ENCODE peak calls at places on chromosomes 12 and 14, in eight cellular contexts. R is left ventricle myocardium inferior, Y is heart left ventricle, N is NB4, W is IMR-90, A is coronary artery, F is body of pancreas, J is testis. S is an unnamed sample.

GRCh38 chr14:47302121-47302520 is 373.3 kb downstream of the MDGA2 start:
- DNase-seq in R (no peak), Y (no peak), N (no peak), W (no peak), A (no peak), F (no peak), J (no peak), S (no peak)

GRCh38 chr14:102739190-102739469 is 38.1 kb upstream of the TRAF3 start:
- DNase-seq in R (no peak), Y (no peak), N (no peak), W (no peak), A (no peak), F (no peak), J (no peak), S (no peak)

GRCh38 chr14:103563089-103563620 is 395 bp downstream of the COA8 start:
- DNase-seq in R (no peak), Y (peak), N (no peak), W (no peak), A (no peak), F (no peak), J (peak), S (peak)

GRCh38 chr12:121255433-121255832 is 41.1 kb downstream of the CAMKK2 start:
- DNase-seq in R (no peak), Y (no peak), N (no peak), W (no peak), A (no peak), F (no peak), J (no peak), S (no peak)

GRCh38 chr12:59491877-59492276 is 104.0 kb upstream of the SLC16A7 start:
- DNase-seq in R (no peak), Y (no peak), N (peak), W (no peak), A (no peak), F (no peak), J (no peak), S (no peak)

GRCh38 chr14:57400556-57401494 is 10.4 kb downstream of the NAA30 start:
- DNase-seq in R (no peak), Y (no peak), N (no peak), W (no peak), A (no peak), F (no peak), J (no peak), S (no peak)

GRCh38 chr14:61280526-61281185 is 482 bp downstream of the TMEM30B start:
- DNase-seq in R (peak), Y (peak), N (no peak), W (peak), A (no peak), F (peak), J (peak), S (no peak)

GRCh38 chr12:46664771-46665287 is 161.0 kb downstream of the SLC38A4 start:
- DNase-seq in R (no peak), Y (no peak), N (peak), W (peak), A (no peak), F (no peak), J (no peak), S (peak)

GRCh38 chr14:99819514-99819913 is 26.3 kb downstream of the EML1 start:
- DNase-seq in R (no peak), Y (no peak), N (no peak), W (no peak), A (no peak), F (no peak), J (no peak), S (no peak)

GRCh38 chr14:51682411-51682810 is 30.7 kb downstream of the FRMD6 start:
- DNase-seq in R (no peak), Y (no peak), N (no peak), W (peak), A (no peak), F (no peak), J (no peak), S (no peak)

GRCh38 chr12:45050751-45051489 is at the start of gene DBX2:
- DNase-seq in R (no peak), Y (no peak), N (no peak), W (no peak), A (no peak), F (no peak), J (peak), S (no peak)

GRCh38 chr14:97442363-97442762 is 645.2 kb downstream of the VRK1 start:
- DNase-seq in R (no peak), Y (no peak), N (no peak), W (no peak), A (no peak), F (no peak), J (no peak), S (no peak)

GRCh38 chr14:101251812-101252442 is 309.4 kb upstream of the DIO3 start:
- DNase-seq in R (no peak), Y (no peak), N (no peak), W (no peak), A (peak), F (no peak), J (no peak), S (no peak)

GRCh38 chr12:34296143-34297041 is 274.1 kb downstream of the ALG10 start:
- DNase-seq in R (peak), Y (peak), N (no peak), W (no peak), A (peak), F (no peak), J (peak), S (no peak)

GRCh38 chr14:104237651-104238423 is 99.5 kb downstream of the KIF26A start:
- DNase-seq in R (no peak), Y (no peak), N (no peak), W (no peak), A (peak), F (no peak), J (no peak), S (no peak)

GRCh38 chr12:31682136-31682962 is 22.9 kb downstream of the ETFBKMT start:
- DNase-seq in R (peak), Y (peak), N (peak), W (peak), A (no peak), F (peak), J (peak), S (peak)

GRCh38 chr12:87756721-87757120 is 272.5 kb downstream of the C12orf50 start:
- DNase-seq in R (no peak), Y (no peak), N (peak), W (peak), A (no peak), F (no peak), J (no peak), S (no peak)

GRCh38 chr12:110546339-110546738 is 36.8 kb downstream of the PPTC7 start:
- DNase-seq in R (no peak), Y (no peak), N (peak), W (peak), A (no peak), F (no peak), J (no peak), S (no peak)

GRCh38 chr14:34489324-34489723 is 27.3 kb upstream of the SPTSSA start:
- DNase-seq in R (no peak), Y (no peak), N (no peak), W (peak), A (no peak), F (no peak), J (no peak), S (no peak)

GRCh38 chr12:42981379-42981778 is 391.8 kb upstream of the PRICKLE1 start:
- DNase-seq in R (no peak), Y (no peak), N (no peak), W (peak), A (no peak), F (no peak), J (no peak), S (no peak)

GRCh38 chr12:126114420-126114819 is 1049.2 kb downstream of the AACS start:
- DNase-seq in R (no peak), Y (no peak), N (no peak), W (no peak), A (no peak), F (no peak), J (no peak), S (peak)

GRCh38 chr14:65223636-65224035 is 121.3 kb upstream of the MAX start:
- DNase-seq in R (no peak), Y (no peak), N (no peak), W (no peak), A (no peak), F (no peak), J (no peak), S (no peak)

GRCh38 chr14:53603994-53604393 is 352.6 kb downstream of the BMP4 start:
- DNase-seq in R (no peak), Y (no peak), N (no peak), W (no peak), A (no peak), F (no peak), J (no peak), S (no peak)

GRCh38 chr12:54723653-54724256 is 75.6 kb upstream of the DCD start:
- DNase-seq in R (no peak), Y (no peak), N (peak), W (peak), A (no peak), F (no peak), J (no peak), S (no peak)

GRCh38 chr12:110931315-110931728 is 10.9 kb upstream of the MYL2 start:
- DNase-seq in R (peak), Y (peak), N (no peak), W (no peak), A (peak), F (no peak), J (no peak), S (no peak)

GRCh38 chr14:39374846-39375245 is 57.4 kb downstream of the FBXO33 start:
- DNase-seq in R (no peak), Y (no peak), N (no peak), W (peak), A (no peak), F (no peak), J (no peak), S (no peak)

GRCh38 chr14:36996133-36996856 is 176.1 kb downstream of the SLC25A21 start:
- DNase-seq in R (no peak), Y (no peak), N (no peak), W (peak), A (no peak), F (no peak), J (peak), S (no peak)

GRCh38 chr12:125610292-125610691 is 545.1 kb downstream of the AACS start:
- DNase-seq in R (no peak), Y (no peak), N (no peak), W (no peak), A (no peak), F (no peak), J (no peak), S (no peak)

GRCh38 chr14:45249847-45250575 is 3.0 kb downstream of the MIS18BP1 start:
- DNase-seq in R (no peak), Y (no peak), N (peak), W (peak), A (no peak), F (no peak), J (peak), S (no peak)

GRCh38 chr14:23608454-23608853 is 27.7 kb upstream of the DHRS2 start:
- DNase-seq in R (peak), Y (peak), N (no peak), W (no peak), A (no peak), F (peak), J (no peak), S (peak)

GRCh38 chr12:32532951-32533350 is 133.6 kb downstream of the FGD4 start:
- DNase-seq in R (no peak), Y (no peak), N (no peak), W (no peak), A (no peak), F (no peak), J (no peak), S (no peak)

GRCh38 chr12:15000575-15000974 is 27.7 kb downstream of the PDE6H start:
- DNase-seq in R (no peak), Y (no peak), N (no peak), W (no peak), A (no peak), F (no peak), J (no peak), S (no peak)

GRCh38 chr12:14997998-14998397 is 25.2 kb downstream of the PDE6H start:
- DNase-seq in R (no peak), Y (no peak), N (no peak), W (no peak), A (no peak), F (no peak), J (no peak), S (no peak)

GRCh38 chr12:14998941-14999340 is 26.1 kb downstream of the PDE6H start:
- DNase-seq in R (no peak), Y (no peak), N (no peak), W (no peak), A (no peak), F (no peak), J (no peak), S (no peak)

GRCh38 chr12:15001733-15002471 is 29.1 kb downstream of the PDE6H start:
- DNase-seq in R (peak), Y (peak), N (no peak), W (peak), A (no peak), F (no peak), J (peak), S (no peak)

GRCh38 chr12:14999421-15000047 is 26.7 kb downstream of the PDE6H start:
- DNase-seq in R (no peak), Y (no peak), N (no peak), W (no peak), A (no peak), F (no peak), J (peak), S (peak)
- H3K4me3 ChIP-seq in R (no peak), Y (no peak), N (no peak), W (no peak), A (no peak), F (no peak), J (no peak), S (no peak)

GRCh38 chr14:79352026-79352425 is 859.3 kb downstream of the DIO2 start:
- DNase-seq in R (no peak), Y (no peak), N (no peak), W (peak), A (no peak), F (no peak), J (no peak), S (no peak)

GRCh38 chr14:79354336-79354735 is 857.0 kb downstream of the DIO2 start:
- DNase-seq in R (no peak), Y (no peak), N (no peak), W (peak), A (no peak), F (no peak), J (no peak), S (no peak)

GRCh38 chr14:79357307-79357706 is 854.0 kb downstream of the DIO2 start:
- DNase-seq in R (no peak), Y (no peak), N (no peak), W (no peak), A (no peak), F (no peak), J (no peak), S (no peak)

DNA sequence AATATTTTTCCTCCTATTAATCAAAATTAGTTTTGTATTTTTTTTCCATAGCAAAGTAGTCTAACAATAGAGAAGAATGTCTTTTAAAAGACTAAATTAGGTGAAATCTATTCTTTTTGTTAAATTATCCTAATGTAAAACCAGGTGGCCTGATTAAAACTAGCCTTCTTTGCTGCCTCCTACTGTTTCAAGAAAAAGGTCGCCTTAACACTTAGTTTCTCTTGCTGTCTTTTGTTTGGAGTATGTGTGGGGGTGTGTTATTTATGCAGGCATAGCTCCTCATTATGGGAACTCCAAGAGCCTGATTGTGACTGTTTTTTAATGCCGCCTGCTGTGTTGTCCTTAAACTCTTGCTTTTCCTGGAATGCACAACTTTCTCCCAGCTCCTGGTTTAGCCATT is 855.3 kb downstream of the DIO2 start:
- DNase-seq in R (no peak), Y (no peak), N (no peak), W (peak), A (no peak), F (no peak), J (no peak), S (no peak)
- TF ChIP-seq CTCF in R (no peak), Y (no peak), N (no peak), W (no peak), A (no peak), F (no peak), J (no peak), S (peak)

DNA sequence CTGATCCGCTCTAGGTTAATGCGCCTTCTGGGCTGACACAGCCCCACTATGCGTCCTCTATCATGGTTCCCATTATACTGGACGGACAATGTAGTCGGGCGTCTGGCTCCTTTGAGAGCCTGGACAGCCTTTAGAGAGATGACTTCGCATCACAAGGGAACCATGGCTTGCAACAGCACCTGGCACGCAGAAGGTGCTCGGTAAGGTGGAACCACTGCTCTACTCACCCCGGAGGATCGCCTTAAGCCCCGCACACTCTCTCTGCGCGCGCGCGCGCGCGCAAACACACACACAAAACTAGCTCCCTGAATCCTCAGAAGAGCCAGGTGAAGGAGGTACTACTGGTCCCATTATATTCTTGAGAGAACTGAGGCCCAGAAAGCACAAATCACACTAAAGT is 7.1 kb downstream of the MAP3K12 start:
- DNase-seq in R (no peak), Y (no peak), N (no peak), W (no peak), A (no peak), F (no peak), J (no peak), S (no peak)
- H3K4me3 ChIP-seq in R (peak), Y (peak), N (peak), W (no peak), A (peak), F (peak), J (peak), S (peak)

GRCh38 chr14:77364146-77364545 is 12.7 kb downstream of the TMED8 start:
- DNase-seq in R (no peak), Y (no peak), N (no peak), W (no peak), A (no peak), F (no peak), J (no peak), S (no peak)
- TF ChIP-seq CTCF in R (no peak), Y (no peak), N (no peak), W (no peak), A (no peak), F (no peak), J (no peak), S (no peak)

DNA sequence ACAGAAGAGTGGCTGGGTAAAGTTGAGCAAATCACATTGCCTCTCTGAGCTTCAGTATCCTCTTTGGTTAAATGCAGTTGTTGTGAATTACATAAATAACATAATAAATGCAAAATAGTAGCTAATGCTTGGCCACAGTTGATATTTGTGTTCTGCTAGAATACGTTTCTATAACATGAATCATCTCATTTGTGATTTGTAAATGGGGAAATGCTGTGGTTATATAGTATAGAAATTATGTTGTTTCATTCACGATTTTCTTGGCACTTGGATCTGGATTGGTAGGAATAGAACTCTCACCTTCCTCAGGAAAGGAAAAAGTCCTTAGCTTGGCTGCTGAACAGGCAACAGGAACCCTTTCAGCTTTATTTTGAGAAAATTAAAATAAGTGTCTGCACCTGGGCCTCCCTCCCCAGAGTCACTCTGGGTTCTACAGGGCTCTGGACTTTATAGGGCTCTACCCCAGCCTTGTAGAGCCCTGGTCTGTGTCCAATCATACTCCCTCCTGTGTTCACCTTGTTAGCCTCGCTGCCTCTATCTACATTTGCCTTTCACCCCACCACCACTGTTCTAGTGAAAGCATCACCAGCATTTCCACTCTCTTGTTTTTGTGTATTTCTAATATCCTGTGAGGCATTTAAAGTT is 107.7 kb upstream of the BCAT1 start:
- DNase-seq in R (no peak), Y (no peak), N (no peak), W (no peak), A (no peak), F (no peak), J (no peak), S (no peak)
- H3K4me3 ChIP-seq in R (no peak), Y (no peak), N (peak), W (no peak), A (no peak), F (no peak), J (no peak), S (no peak)